ENCODE peak calls at places on chromosomes 5 and 9, in five cellular contexts. Z, N, K, P and H are unnamed samples. For H3K4me1, the result is how much of the 10 kb centered on the place peaks cover.

GRCh38 chr9:32589083-32589713 is 16.2 kb upstream of the NDUFB6 start:
- DNase-seq in K (no peak), Z (no peak), N (peak), P (no peak), H (no peak)

GRCh38 chr5:101212942-101213514 is 309.9 kb upstream of the ST8SIA4 start:
- DNase-seq in P (no peak), N (no peak), K (no peak), Z (no peak), H (no peak)

GRCh38 chr9:115952667-115953316 is 200.8 kb upstream of the PAPPA start:
- DNase-seq in Z (no peak), N (no peak), K (no peak), P (no peak), H (no peak)

GRCh38 chr9:1743121-1743710 is 271.9 kb upstream of the SMARCA2 start:
- DNase-seq in N (no peak), P (no peak), K (no peak), Z (no peak), H (no peak)

GRCh38 chr5:80964491-80964890 is 4.3 kb downstream of the RASGRF2 start:
- DNase-seq in Z (no peak), P (no peak), N (no peak), K (no peak), H (no peak)

GRCh38 chr5:65062684-65063083 is 294.0 kb downstream of the CWC27 start:
- DNase-seq in Z (no peak), N (no peak), P (peak), K (no peak), H (peak)

GRCh38 chr9:114953917-114954316 is 23.5 kb upstream of the TNFSF8 start:
- DNase-seq in Z (no peak), N (no peak), K (no peak), P (no peak), H (peak)

GRCh38 chr5:72598461-72599433 is 91.5 kb upstream of the ZNF366 start:
- DNase-seq in P (no peak), Z (no peak), K (no peak), N (peak), H (no peak)

GRCh38 chr5:96601811-96602244 is 60.3 kb upstream of the CAST start:
- DNase-seq in P (no peak), Z (peak), N (peak), K (no peak), H (peak)

GRCh38 chr5:50562694-50563093 is 103.7 kb upstream of the PARP8 start:
- DNase-seq in K (no peak), P (no peak), N (no peak), Z (no peak), H (no peak)

GRCh38 chr9:126475933-126476555 is 137.7 kb upstream of the LMX1B start:
- DNase-seq in N (no peak), Z (no peak), P (no peak), K (no peak), H (no peak)

GRCh38 chr9:18207735-18208134 is 266.2 kb upstream of the ADAMTSL1 start:
- DNase-seq in K (no peak), N (no peak), P (no peak), Z (no peak), H (no peak)

GRCh38 chr5:68420476-68421344 is 205.2 kb downstream of the PIK3R1 start:
- DNase-seq in Z (peak), K (no peak), N (no peak), P (peak), H (peak)

GRCh38 chr5:145244251-145244650 is 590.9 kb downstream of the PRELID2 start:
- DNase-seq in P (no peak), N (no peak), Z (no peak), K (no peak), H (no peak)

GRCh38 chr9:128651798-128652197 is 4.8 kb downstream of the DYNC2I2 start:
- DNase-seq in P (no peak), Z (no peak), K (no peak), N (no peak), H (no peak)

GRCh38 chr5:17228833-17229291 is 11.4 kb downstream of the BASP1 start:
- DNase-seq in P (no peak), K (no peak), Z (no peak), N (no peak), H (no peak)

GRCh38 chr5:177134653-177135225 is 1.2 kb downstream of the NSD1 start:
- DNase-seq in Z (no peak), N (peak), K (no peak), P (no peak), H (no peak)

GRCh38 chr9:84493284-84493947 is 152.9 kb upstream of the SLC28A3 start:
- DNase-seq in P (no peak), Z (no peak), K (no peak), N (no peak), H (no peak)

GRCh38 chr5:55324815-55325418 is 17.1 kb downstream of the MTREX start:
- DNase-seq in K (no peak), P (no peak), Z (no peak), N (peak), H (no peak)

DNA sequence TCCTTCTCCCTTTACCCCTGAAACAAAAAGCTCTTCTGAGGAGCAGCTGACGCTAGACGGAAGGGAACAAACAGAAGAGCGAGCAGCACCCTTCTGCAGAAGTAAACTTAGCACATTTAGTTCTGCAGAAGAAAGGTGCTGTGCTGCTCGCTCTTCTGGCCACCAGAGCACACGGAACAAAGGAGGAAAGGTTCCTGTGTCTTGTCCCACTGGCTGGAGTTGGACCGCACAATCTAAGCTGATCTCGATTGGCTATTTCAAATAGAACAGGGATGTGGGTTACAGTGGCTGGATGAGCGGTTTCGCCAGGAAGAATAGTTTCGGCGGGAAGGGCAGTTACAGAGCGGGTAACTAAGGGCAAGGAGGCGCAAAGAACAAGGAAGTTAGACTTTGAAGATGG is 7.0 kb downstream of the GTF3C5 start:
- DNase-seq in P (no peak), K (no peak), N (no peak), Z (no peak), H (no peak)
- H3K4me1 ChIP-seq in P (under half), K (under half), N (under half), Z (under half), H (under half)

GRCh38 chr9:15219511-15219910 is 87.5 kb downstream of the TTC39B start:
- DNase-seq in Z (no peak), P (no peak), K (no peak), N (no peak), H (no peak)
- H3K27ac ChIP-seq in Z (no peak), P (no peak), K (no peak), N (no peak), H (no peak)

DNA sequence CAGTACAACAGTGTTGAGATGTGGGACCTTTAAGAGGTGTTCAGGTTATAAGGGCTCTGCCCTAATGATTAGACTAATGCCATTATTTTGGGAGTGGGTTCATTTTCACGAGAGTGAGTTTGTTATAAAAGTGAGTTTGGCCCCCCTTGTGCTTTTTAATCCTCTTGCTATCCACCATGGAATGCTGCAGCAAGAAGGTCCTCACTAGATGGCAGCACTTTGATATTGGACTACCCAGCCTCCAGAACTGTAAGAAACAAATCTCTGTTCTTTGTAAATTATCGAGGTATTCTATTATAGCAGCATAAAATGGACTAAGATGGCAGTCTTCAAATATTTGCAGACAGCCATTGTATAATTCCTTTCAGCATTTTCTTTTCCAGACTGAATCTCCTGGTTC is 212.4 kb downstream of the LRRC70 start:
- DNase-seq in Z (no peak), P (no peak), N (no peak), K (no peak), H (no peak)
- TF ChIP-seq CTCF in Z (no peak), P (no peak), N (peak), K (no peak), H (no peak)

DNA sequence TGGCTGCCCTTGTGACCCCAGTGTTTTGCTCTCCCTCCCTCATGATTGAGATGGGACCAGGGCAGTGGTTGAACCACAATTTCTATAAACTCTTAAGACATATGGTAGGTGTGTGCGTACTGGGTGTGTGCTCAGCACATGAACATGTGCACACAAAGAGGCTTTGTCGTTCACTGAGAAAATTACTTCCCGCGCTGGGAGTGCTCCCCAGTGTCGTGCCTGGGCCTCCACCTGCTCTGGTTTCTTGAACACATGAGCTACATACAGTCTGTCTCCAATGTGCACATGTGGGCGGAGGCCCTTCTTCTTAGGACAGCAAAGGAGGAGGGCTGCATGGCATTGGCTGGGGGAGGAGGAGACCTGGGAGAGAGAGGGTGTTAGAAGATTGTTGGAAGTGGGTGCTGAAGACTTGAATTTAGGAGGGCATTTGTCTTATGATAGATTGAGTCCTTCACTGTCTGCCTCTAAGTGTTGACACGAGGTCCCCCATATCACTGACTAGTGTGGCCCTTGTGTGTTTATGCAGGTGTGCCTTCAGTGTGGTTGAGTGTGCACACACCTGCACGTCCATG is 170.0 kb downstream of the CACNA1B start:
- DNase-seq in K (no peak), N (no peak), P (no peak), Z (peak), H (peak)
- H3K4me1 ChIP-seq in K (under half), N (under half), P (under half), Z (under half), H (under half)

DNA sequence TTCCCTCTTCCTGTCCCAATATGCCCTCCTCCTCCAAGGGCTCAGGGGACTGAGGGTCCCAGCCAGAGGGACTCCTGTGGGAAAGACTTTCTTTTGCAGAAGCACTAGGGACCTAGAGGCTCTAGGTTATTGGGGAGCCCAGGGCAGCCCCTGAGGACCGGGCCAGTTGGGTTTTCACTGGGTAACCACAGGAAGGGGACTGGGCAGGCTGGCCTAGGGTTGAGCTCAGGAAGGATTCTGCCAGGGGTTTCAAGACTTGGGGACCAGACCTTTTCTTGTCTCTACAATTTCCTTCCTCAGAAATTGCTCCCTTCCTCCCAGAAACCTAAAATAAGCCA is 24.4 kb upstream of the HMCN2 start:
- DNase-seq in Z (no peak), P (no peak), K (no peak), N (no peak), H (no peak)
- H3K27ac ChIP-seq in Z (no peak), P (no peak), K (no peak), N (no peak), H (no peak)